ENCODE peak calls at places on chromosomes 3 and 15, in ten cellular contexts. A is suprapubic skin, Q is mucosa of descending colon, I is epithelial cell of esophagus, B is hepatocyte, X is HFF-Myc, C is fibroblast of lung, W is astrocyte of the spinal cord, G is uterus, H is dorsolateral prefrontal cortex. N is an unnamed sample.

GRCh38 chr3:120274739-120275167 is 10.3 kb downstream of the GPR156 start:
- DNase-seq in W (peak), B (no peak), I (no peak), G (no peak), Q (no peak), X (no peak), H (no peak), C (peak), A (no peak), N (no peak)

GRCh38 chr3:55190296-55190695 is 262.4 kb upstream of the LRTM1 start:
- DNase-seq in Q (no peak), A (no peak), G (no peak), W (peak), I (no peak), C (peak), X (peak), B (no peak), H (no peak), N (no peak)

GRCh38 chr15:97995881-97996603 is 35.5 kb downstream of the ARRDC4 start:
- DNase-seq in C (peak), Q (no peak), B (peak), H (no peak), G (peak), X (no peak), I (peak), W (no peak), A (no peak), N (no peak)

GRCh38 chr15:91921188-91921820 is 67.8 kb downstream of the SLCO3A1 start:
- DNase-seq in G (no peak), I (peak), B (no peak), Q (no peak), X (no peak), C (no peak), W (no peak), A (no peak), H (no peak), N (no peak)

GRCh38 chr15:69860921-69861320 is 236.8 kb downstream of the TLE3 start:
- DNase-seq in H (no peak), B (no peak), A (no peak), C (no peak), X (no peak), G (no peak), Q (no peak), I (no peak), W (no peak), N (no peak)

GRCh38 chr15:67839358-67839928 is 402 bp downstream of the RNU6-1 start:
- DNase-seq in C (peak), B (no peak), G (no peak), A (no peak), H (no peak), W (peak), Q (no peak), X (no peak), I (peak), N (no peak)

GRCh38 chr3:105365536-105366301 is 990 bp upstream of the ALCAM start:
- DNase-seq in H (no peak), C (peak), B (peak), A (peak), X (no peak), W (peak), G (no peak), Q (no peak), I (peak), N (no peak)

GRCh38 chr3:123914829-123915228 is 30.7 kb upstream of the MYLK start:
- DNase-seq in X (no peak), A (no peak), G (no peak), I (no peak), C (no peak), Q (no peak), B (no peak), W (no peak), H (no peak), N (no peak)

GRCh38 chr15:50594311-50594710 is 47.8 kb upstream of the USP50 start:
- DNase-seq in A (no peak), Q (no peak), B (no peak), G (no peak), H (no peak), W (no peak), X (no peak), C (no peak), I (no peak), N (no peak)

GRCh38 chr3:78161736-78162135 is 1121.8 kb downstream of the ROBO2 start:
- DNase-seq in C (no peak), H (no peak), W (no peak), Q (no peak), G (no peak), I (no peak), B (no peak), X (no peak), A (no peak), N (no peak)
- H3K4me3 ChIP-seq in C (no peak), H (no peak), W (no peak), Q (no peak), G (no peak), I (no peak), B (no peak), X (no peak), A (no peak), N (no peak)

DNA sequence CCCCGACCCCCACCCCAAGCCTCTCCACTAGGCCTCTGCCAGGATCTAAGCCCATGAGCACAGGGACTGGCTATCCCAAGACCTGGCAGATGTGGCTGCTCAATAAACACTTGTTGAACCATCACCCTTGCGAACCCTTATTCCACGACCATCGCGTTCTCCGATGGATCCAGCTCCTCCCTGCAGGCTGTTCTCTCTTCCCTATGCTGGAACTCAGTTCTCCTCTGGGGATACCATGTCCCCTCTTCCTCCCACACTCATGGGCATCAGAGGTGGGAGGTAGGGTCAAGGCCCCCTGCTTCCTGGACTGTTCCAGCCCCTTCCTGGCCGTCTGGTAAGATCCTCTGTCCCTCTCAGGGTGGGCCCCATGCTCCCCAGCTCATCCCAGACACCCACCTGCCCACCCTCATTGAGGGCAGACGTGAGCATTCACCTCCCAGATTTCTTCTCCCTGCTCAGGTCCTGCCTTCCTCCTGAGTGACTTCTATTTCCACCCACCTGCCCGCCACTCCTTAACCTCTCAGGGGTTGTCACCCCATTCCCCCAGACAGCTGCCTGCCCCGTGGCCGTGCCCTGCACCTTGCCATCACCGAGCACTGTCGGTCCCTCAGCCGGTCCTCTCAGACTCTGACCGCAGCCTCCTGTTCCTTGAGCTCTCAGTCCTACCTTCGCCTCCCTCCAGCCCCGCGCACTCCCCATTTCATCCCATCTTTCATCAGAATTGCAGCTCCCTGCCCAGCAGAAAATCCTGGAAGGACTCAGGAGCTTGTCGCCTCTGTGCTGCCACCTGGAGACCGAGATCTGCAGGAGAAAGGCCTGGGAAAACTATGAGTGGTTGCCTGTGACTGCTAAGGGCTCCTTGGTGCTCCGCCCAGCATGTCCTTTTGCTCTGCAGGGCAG is 42.0 kb downstream of the PML start:
- DNase-seq in B (peak), G (peak), W (peak), A (peak), X (no peak), H (peak), Q (no peak), C (peak), I (peak), N (no peak)
- TF ChIP-seq CTCF in B (peak), G (peak), W (peak), A (peak), X (peak), H (peak), Q (peak), C (peak), I (peak), N (peak)

DNA sequence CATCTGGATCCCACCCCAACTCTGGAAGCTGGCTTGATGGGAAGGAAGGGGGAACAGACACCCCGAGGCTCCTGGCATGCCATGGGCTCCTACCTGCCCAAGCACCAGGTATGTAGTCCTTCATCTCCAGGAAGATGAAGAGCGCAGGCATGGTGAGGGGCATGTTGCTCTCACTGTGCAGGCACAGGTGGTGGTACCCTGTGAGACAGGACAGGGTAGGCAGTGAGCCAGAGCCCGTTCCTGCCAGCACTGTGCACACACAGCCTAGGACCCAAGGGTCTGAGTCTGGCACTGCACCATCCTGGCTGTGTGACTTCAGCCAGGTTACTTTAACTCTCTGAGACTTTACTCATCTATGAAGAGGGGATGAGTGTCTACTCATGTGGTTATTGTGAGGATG is 9.4 kb upstream of the ANKRD63 start:
- DNase-seq in I (no peak), G (no peak), X (no peak), A (no peak), Q (peak), C (no peak), B (no peak), H (no peak), W (no peak), N (no peak)
- H3K4me3 ChIP-seq in I (no peak), G (no peak), X (no peak), A (no peak), Q (no peak), C (no peak), B (no peak), H (no peak), W (no peak), N (no peak)

DNA sequence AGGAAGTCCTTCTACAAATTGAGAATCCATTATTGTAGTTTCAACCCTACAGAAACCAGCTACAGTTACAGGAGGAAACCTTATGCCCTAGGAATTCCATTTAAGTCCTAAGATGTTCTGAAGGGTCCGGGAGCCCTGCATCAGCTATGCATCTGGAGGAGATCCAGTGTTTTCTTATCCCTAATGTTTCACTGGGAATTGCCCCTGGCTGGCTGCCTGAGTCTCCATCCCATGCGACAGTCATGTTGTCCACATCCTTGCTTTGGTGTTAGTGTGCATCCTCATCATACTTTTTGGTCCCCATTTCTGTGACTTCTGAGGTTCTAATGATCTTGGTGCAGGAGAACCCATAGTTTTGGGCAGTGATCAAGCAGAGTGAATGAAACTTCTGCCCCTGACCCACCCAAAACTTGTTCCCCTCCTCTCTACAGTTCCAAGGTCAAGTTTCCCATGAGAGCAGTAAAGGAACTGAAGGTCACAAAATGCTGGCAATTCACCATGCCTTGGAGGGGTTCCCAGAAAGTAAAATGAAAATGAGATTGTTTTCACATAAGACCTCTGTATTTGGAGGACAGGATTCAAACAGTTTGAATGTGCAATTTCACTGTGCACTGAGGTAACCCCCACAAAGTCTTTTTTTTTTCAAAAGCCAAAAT is 121.9 kb upstream of the PHLDB2 start:
- DNase-seq in I (no peak), G (no peak), B (no peak), C (no peak), Q (no peak), H (no peak), W (no peak), A (no peak), X (no peak), N (no peak)
- TF ChIP-seq CTCF in I (no peak), G (no peak), B (no peak), C (no peak), Q (no peak), H (no peak), W (no peak), A (no peak), X (no peak), N (no peak)

GRCh38 chr15:27827336-27827735 is 271.8 kb downstream of the OCA2 start:
- DNase-seq in H (no peak), X (no peak), Q (no peak), A (no peak), I (peak), C (peak), G (no peak), B (no peak), W (peak), N (no peak)
- H3K4me3 ChIP-seq in H (no peak), X (no peak), Q (no peak), A (no peak), I (no peak), C (no peak), G (no peak), B (no peak), W (no peak), N (no peak)

GRCh38 chr3:46998121-46998851 is 18.8 kb downstream of the NBEAL2 start:
- DNase-seq in B (peak), X (no peak), A (no peak), I (peak), Q (peak), H (no peak), W (peak), G (peak), C (peak), N (no peak)

GRCh38 chr3:47000198-47000815 is 20.8 kb downstream of the NBEAL2 start:
- DNase-seq in C (no peak), G (no peak), X (no peak), W (no peak), H (no peak), I (no peak), B (no peak), Q (no peak), A (no peak), N (no peak)

GRCh38 chr3:46997453-46998091 is 18.1 kb downstream of the NBEAL2 start:
- DNase-seq in I (no peak), C (no peak), W (no peak), B (no peak), A (no peak), Q (peak), X (no peak), G (no peak), H (no peak), N (no peak)

GRCh38 chr3:46999516-47000197 is 20.2 kb downstream of the NBEAL2 start:
- DNase-seq in Q (peak), A (no peak), G (no peak), W (no peak), H (no peak), X (no peak), C (no peak), I (no peak), B (no peak), N (no peak)

DNA sequence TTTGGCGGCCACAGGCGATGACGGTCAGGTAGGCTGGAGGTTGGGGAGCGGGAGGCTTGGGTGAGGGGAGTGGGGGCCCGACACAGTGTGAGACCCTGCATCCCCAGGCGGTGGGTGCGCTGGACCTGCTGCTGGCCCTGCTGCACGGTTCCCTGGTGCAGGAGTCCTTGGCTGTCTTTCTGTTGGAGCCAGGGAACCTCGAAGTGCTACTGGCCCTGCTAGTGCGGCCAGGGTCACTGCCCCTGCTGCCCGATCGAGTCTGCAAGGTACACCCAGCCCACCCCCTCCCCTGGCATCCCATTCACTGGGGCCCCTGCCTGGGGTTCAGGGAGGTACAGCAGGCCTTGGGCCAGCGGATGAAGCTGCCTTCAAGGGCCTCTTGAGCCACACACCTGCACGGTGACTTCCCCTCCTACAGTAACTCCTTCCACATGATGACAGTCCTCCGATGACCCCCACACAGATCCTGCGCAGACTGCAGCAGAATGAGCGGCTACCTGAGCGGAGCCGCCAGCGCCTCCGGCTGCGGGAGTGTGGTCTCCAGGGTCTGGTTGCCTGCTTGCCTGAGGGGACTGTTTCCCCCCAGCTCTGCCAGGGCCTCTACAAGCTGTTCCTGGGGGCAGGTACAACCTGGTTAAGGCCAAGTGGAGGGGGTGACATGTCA is 19.5 kb downstream of the NBEAL2 start:
- DNase-seq in I (no peak), X (no peak), H (no peak), C (no peak), Q (no peak), B (no peak), W (no peak), A (no peak), G (no peak), N (no peak)
- TF ChIP-seq CTCF in I (no peak), X (no peak), H (no peak), C (no peak), Q (no peak), B (no peak), W (no peak), A (no peak), G (no peak), N (no peak)

DNA sequence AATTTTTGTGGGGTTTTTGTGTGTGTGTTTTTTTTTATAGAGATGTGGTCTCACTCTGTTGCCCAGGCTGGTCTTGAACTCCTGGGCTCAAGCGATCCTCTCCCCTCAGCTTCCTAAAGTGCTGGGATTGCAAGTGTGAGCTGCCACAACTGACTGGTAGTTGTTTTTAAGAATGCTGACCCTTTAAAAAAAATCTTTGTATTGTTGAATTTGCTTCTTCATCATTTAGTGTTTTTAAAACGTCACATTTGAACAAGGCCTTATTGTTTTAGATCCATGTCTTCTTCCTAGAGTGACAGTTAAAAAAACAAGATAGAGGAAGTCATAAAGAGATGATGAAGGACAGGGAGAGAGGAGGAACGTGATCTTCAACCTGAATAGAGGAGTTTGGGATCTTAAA is 24.1 kb downstream of the GJD2 start:
- DNase-seq in A (no peak), X (no peak), H (no peak), G (no peak), Q (no peak), W (no peak), I (no peak), B (no peak), C (no peak), N (no peak)
- H3K4me3 ChIP-seq in A (no peak), X (no peak), H (no peak), G (no peak), Q (no peak), W (no peak), I (no peak), B (no peak), C (no peak), N (no peak)

N was measured in epithelial cell of proximal tubule.